ENCODE peak calls at places on chromosomes 13 and 19, in nine cellular contexts. One of them, this sample, is unnamed.

GRCh38 chr13:35474551-35474950 is 1.9 kb downstream of the MAB21L1 start:
- DNase-seq in mesothelial cell of epicardium: no peak
- DNase-seq in lung: no peak
- DNase-seq in left ventricle myocardium inferior: no peak
- DNase-seq in heart left ventricle: no peak
- DNase-seq in progenitor cell of endocrine pancreas: no peak
- DNase-seq in mucosa of descending colon: no peak
- DNase-seq in endothelial cell: peak
- DNase-seq in stomach: no peak
- DNase-seq in this sample: no peak

GRCh38 chr13:96020155-96020575 is 33.0 kb downstream of the UGGT2 start:
- DNase-seq in mesothelial cell of epicardium: no peak
- DNase-seq in lung: no peak
- DNase-seq in left ventricle myocardium inferior: no peak
- DNase-seq in heart left ventricle: no peak
- DNase-seq in progenitor cell of endocrine pancreas: no peak
- DNase-seq in mucosa of descending colon: no peak
- DNase-seq in endothelial cell: peak
- DNase-seq in stomach: peak
- DNase-seq in this sample: no peak

GRCh38 chr13:99227331-99227900 is 26.8 kb downstream of the UBAC2 start:
- DNase-seq in mesothelial cell of epicardium: no peak
- DNase-seq in lung: no peak
- DNase-seq in left ventricle myocardium inferior: no peak
- DNase-seq in heart left ventricle: no peak
- DNase-seq in progenitor cell of endocrine pancreas: no peak
- DNase-seq in mucosa of descending colon: no peak
- DNase-seq in endothelial cell: no peak
- DNase-seq in stomach: no peak
- DNase-seq in this sample: no peak

GRCh38 chr13:29105779-29106178 is 285.6 kb downstream of the MTUS2 start:
- DNase-seq in mesothelial cell of epicardium: no peak
- DNase-seq in lung: no peak
- DNase-seq in left ventricle myocardium inferior: no peak
- DNase-seq in heart left ventricle: no peak
- DNase-seq in progenitor cell of endocrine pancreas: no peak
- DNase-seq in mucosa of descending colon: no peak
- DNase-seq in endothelial cell: no peak
- DNase-seq in stomach: no peak
- DNase-seq in this sample: no peak

GRCh38 chr13:71817335-71817734 is 49.7 kb downstream of the DACH1 start:
- DNase-seq in mesothelial cell of epicardium: no peak
- DNase-seq in lung: no peak
- DNase-seq in left ventricle myocardium inferior: no peak
- DNase-seq in heart left ventricle: no peak
- DNase-seq in progenitor cell of endocrine pancreas: no peak
- DNase-seq in mucosa of descending colon: no peak
- DNase-seq in endothelial cell: no peak
- DNase-seq in stomach: no peak
- DNase-seq in this sample: no peak

GRCh38 chr13:95301135-95301946 is at the start of gene ABCC4:
- DNase-seq in mesothelial cell of epicardium: peak
- DNase-seq in lung: peak
- DNase-seq in left ventricle myocardium inferior: peak
- DNase-seq in heart left ventricle: peak
- DNase-seq in progenitor cell of endocrine pancreas: peak
- DNase-seq in mucosa of descending colon: peak
- DNase-seq in endothelial cell: peak
- DNase-seq in stomach: peak
- DNase-seq in this sample: peak

GRCh38 chr19:811007-811434 is 10.7 kb downstream of the PLPPR3 start:
- DNase-seq in mesothelial cell of epicardium: no peak
- DNase-seq in lung: no peak
- DNase-seq in left ventricle myocardium inferior: no peak
- DNase-seq in heart left ventricle: no peak
- DNase-seq in progenitor cell of endocrine pancreas: no peak
- DNase-seq in mucosa of descending colon: no peak
- DNase-seq in endothelial cell: no peak
- DNase-seq in stomach: no peak
- DNase-seq in this sample: no peak

GRCh38 chr13:74644239-74644638 is 510.0 kb upstream of the KLF12 start:
- DNase-seq in mesothelial cell of epicardium: no peak
- DNase-seq in lung: no peak
- DNase-seq in left ventricle myocardium inferior: no peak
- DNase-seq in heart left ventricle: no peak
- DNase-seq in progenitor cell of endocrine pancreas: no peak
- DNase-seq in mucosa of descending colon: no peak
- DNase-seq in endothelial cell: no peak
- DNase-seq in stomach: no peak
- DNase-seq in this sample: no peak

GRCh38 chr13:34913040-34913439 is 29.0 kb upstream of the NBEA start:
- DNase-seq in mesothelial cell of epicardium: no peak
- DNase-seq in lung: no peak
- DNase-seq in left ventricle myocardium inferior: no peak
- DNase-seq in heart left ventricle: no peak
- DNase-seq in progenitor cell of endocrine pancreas: peak
- DNase-seq in mucosa of descending colon: no peak
- DNase-seq in endothelial cell: peak
- DNase-seq in stomach: no peak
- DNase-seq in this sample: no peak

GRCh38 chr19:19217110-19217509 is 5.4 kb downstream of the NCAN start:
- DNase-seq in mesothelial cell of epicardium: no peak
- DNase-seq in lung: no peak
- DNase-seq in left ventricle myocardium inferior: no peak
- DNase-seq in heart left ventricle: no peak
- DNase-seq in progenitor cell of endocrine pancreas: no peak
- DNase-seq in mucosa of descending colon: no peak
- DNase-seq in endothelial cell: no peak
- DNase-seq in stomach: no peak
- DNase-seq in this sample: no peak

GRCh38 chr13:95256086-95256485 is 45.2 kb downstream of the ABCC4 start:
- DNase-seq in mesothelial cell of epicardium: no peak
- DNase-seq in lung: no peak
- DNase-seq in left ventricle myocardium inferior: no peak
- DNase-seq in heart left ventricle: no peak
- DNase-seq in progenitor cell of endocrine pancreas: no peak
- DNase-seq in mucosa of descending colon: no peak
- DNase-seq in endothelial cell: no peak
- DNase-seq in stomach: no peak
- DNase-seq in this sample: no peak

GRCh38 chr19:49781394-49781793 is 14.6 kb downstream of the AP2A1 start:
- DNase-seq in mesothelial cell of epicardium: no peak
- DNase-seq in lung: no peak
- DNase-seq in left ventricle myocardium inferior: no peak
- DNase-seq in heart left ventricle: no peak
- DNase-seq in progenitor cell of endocrine pancreas: no peak
- DNase-seq in mucosa of descending colon: no peak
- DNase-seq in endothelial cell: no peak
- DNase-seq in stomach: no peak
- DNase-seq in this sample: no peak

GRCh38 chr13:35857769-35858168 is 273.4 kb downstream of the DCLK1 start:
- DNase-seq in mesothelial cell of epicardium: no peak
- DNase-seq in lung: no peak
- DNase-seq in left ventricle myocardium inferior: no peak
- DNase-seq in heart left ventricle: no peak
- DNase-seq in progenitor cell of endocrine pancreas: no peak
- DNase-seq in mucosa of descending colon: no peak
- DNase-seq in endothelial cell: no peak
- DNase-seq in stomach: no peak
- DNase-seq in this sample: no peak

GRCh38 chr19:11420894-11421606 is 1.9 kb upstream of the RGL3 start:
- DNase-seq in mesothelial cell of epicardium: no peak
- DNase-seq in lung: no peak
- DNase-seq in left ventricle myocardium inferior: peak
- DNase-seq in heart left ventricle: peak
- DNase-seq in progenitor cell of endocrine pancreas: no peak
- DNase-seq in mucosa of descending colon: no peak
- DNase-seq in endothelial cell: no peak
- DNase-seq in stomach: no peak
- DNase-seq in this sample: no peak

GRCh38 chr13:114248011-114248410 is 13.3 kb downstream of the CDC16 start:
- DNase-seq in mesothelial cell of epicardium: no peak
- DNase-seq in lung: no peak
- DNase-seq in left ventricle myocardium inferior: no peak
- DNase-seq in heart left ventricle: no peak
- DNase-seq in progenitor cell of endocrine pancreas: no peak
- DNase-seq in mucosa of descending colon: no peak
- DNase-seq in endothelial cell: no peak
- DNase-seq in stomach: no peak
- DNase-seq in this sample: no peak

DNA sequence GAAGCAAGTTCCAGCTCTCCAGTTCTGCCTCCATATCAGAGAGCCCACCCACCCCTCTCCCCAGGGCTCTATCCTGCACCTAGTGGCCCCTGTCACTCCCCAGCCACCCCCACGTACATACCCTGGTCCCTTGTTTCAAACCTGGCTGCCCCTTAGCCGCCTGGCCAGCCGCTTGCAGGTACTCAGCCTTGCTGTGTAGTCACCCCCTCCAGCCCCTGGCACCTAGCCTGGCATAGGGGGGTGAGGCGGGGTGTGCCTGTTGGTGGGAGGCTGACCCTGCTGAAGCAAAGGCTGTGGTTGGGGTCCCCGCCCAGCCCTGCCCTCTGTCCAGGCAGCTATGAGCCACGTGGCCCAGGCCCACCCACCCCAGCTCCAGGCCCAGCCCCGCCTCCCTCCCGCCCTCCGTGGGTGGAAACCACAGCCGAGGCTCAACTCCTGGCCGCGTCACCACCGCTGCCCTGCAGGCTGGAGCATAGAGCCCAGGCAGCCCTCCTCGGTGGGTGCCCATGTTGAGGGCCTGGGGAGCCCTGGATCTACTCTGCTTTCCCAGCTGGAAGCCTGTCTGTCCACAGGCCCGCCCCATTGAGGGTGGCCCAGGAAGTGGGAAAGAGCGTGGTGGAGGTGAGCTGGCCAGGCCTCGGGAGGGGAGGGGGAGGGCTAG is 30.8 kb downstream of the PAK4 start:
- DNase-seq in mesothelial cell of epicardium: no peak
- DNase-seq in lung: no peak
- DNase-seq in left ventricle myocardium inferior: no peak
- DNase-seq in heart left ventricle: no peak
- DNase-seq in progenitor cell of endocrine pancreas: no peak
- DNase-seq in mucosa of descending colon: no peak
- DNase-seq in endothelial cell: no peak
- DNase-seq in stomach: peak
- DNase-seq in this sample: no peak
- TF ChIP-seq CTCF in mesothelial cell of epicardium: no peak
- TF ChIP-seq CTCF in lung: no peak
- TF ChIP-seq CTCF in left ventricle myocardium inferior: no peak
- TF ChIP-seq CTCF in heart left ventricle: no peak
- TF ChIP-seq CTCF in progenitor cell of endocrine pancreas: no peak
- TF ChIP-seq CTCF in mucosa of descending colon: no peak
- TF ChIP-seq CTCF in endothelial cell: no peak
- TF ChIP-seq CTCF in stomach: no peak
- TF ChIP-seq CTCF in this sample: no peak

GRCh38 chr19:45125975-45126493 is 33.1 kb downstream of the PPP1R37 start:
- DNase-seq in mesothelial cell of epicardium: peak
- DNase-seq in lung: peak
- DNase-seq in left ventricle myocardium inferior: peak
- DNase-seq in heart left ventricle: peak
- DNase-seq in progenitor cell of endocrine pancreas: peak
- DNase-seq in mucosa of descending colon: peak
- DNase-seq in endothelial cell: peak
- DNase-seq in stomach: peak
- DNase-seq in this sample: peak
- TF ChIP-seq CTCF in mesothelial cell of epicardium: peak
- TF ChIP-seq CTCF in lung: peak
- TF ChIP-seq CTCF in left ventricle myocardium inferior: peak
- TF ChIP-seq CTCF in heart left ventricle: peak
- TF ChIP-seq CTCF in progenitor cell of endocrine pancreas: peak
- TF ChIP-seq CTCF in mucosa of descending colon: peak
- TF ChIP-seq CTCF in endothelial cell: peak
- TF ChIP-seq CTCF in stomach: peak
- TF ChIP-seq CTCF in this sample: peak

GRCh38 chr19:45591004-45591637 is 6.5 kb upstream of the OPA3 start:
- DNase-seq in mesothelial cell of epicardium: no peak
- DNase-seq in lung: peak
- DNase-seq in left ventricle myocardium inferior: no peak
- DNase-seq in heart left ventricle: no peak
- DNase-seq in progenitor cell of endocrine pancreas: peak
- DNase-seq in mucosa of descending colon: peak
- DNase-seq in endothelial cell: peak
- DNase-seq in stomach: peak
- DNase-seq in this sample: no peak
- TF ChIP-seq CTCF in mesothelial cell of epicardium: no peak
- TF ChIP-seq CTCF in lung: no peak
- TF ChIP-seq CTCF in left ventricle myocardium inferior: no peak
- TF ChIP-seq CTCF in heart left ventricle: peak
- TF ChIP-seq CTCF in progenitor cell of endocrine pancreas: peak
- TF ChIP-seq CTCF in mucosa of descending colon: peak
- TF ChIP-seq CTCF in endothelial cell: peak
- TF ChIP-seq CTCF in stomach: peak
- TF ChIP-seq CTCF in this sample: no peak

GRCh38 chr19:56367829-56368711 is 25.3 kb downstream of the ZNF582 start:
- DNase-seq in mesothelial cell of epicardium: peak
- DNase-seq in lung: peak
- DNase-seq in left ventricle myocardium inferior: peak
- DNase-seq in heart left ventricle: peak
- DNase-seq in progenitor cell of endocrine pancreas: peak
- DNase-seq in mucosa of descending colon: peak
- DNase-seq in endothelial cell: peak
- DNase-seq in stomach: peak
- DNase-seq in this sample: peak
- TF ChIP-seq CTCF in mesothelial cell of epicardium: no peak
- TF ChIP-seq CTCF in lung: no peak
- TF ChIP-seq CTCF in left ventricle myocardium inferior: no peak
- TF ChIP-seq CTCF in heart left ventricle: no peak
- TF ChIP-seq CTCF in progenitor cell of endocrine pancreas: no peak
- TF ChIP-seq CTCF in mucosa of descending colon: no peak
- TF ChIP-seq CTCF in endothelial cell: no peak
- TF ChIP-seq CTCF in stomach: no peak
- TF ChIP-seq CTCF in this sample: peak

GRCh38 chr19:46852830-46853229 is 2.2 kb upstream of the AP2S1 start:
- DNase-seq in mesothelial cell of epicardium: no peak
- DNase-seq in lung: no peak
- DNase-seq in left ventricle myocardium inferior: no peak
- DNase-seq in heart left ventricle: no peak
- DNase-seq in progenitor cell of endocrine pancreas: no peak
- DNase-seq in mucosa of descending colon: no peak
- DNase-seq in endothelial cell: no peak
- DNase-seq in stomach: no peak
- DNase-seq in this sample: no peak
- TF ChIP-seq CTCF in mesothelial cell of epicardium: no peak
- TF ChIP-seq CTCF in lung: no peak
- TF ChIP-seq CTCF in left ventricle myocardium inferior: no peak
- TF ChIP-seq CTCF in heart left ventricle: no peak
- TF ChIP-seq CTCF in progenitor cell of endocrine pancreas: no peak
- TF ChIP-seq CTCF in mucosa of descending colon: no peak
- TF ChIP-seq CTCF in endothelial cell: no peak
- TF ChIP-seq CTCF in stomach: no peak
- TF ChIP-seq CTCF in this sample: no peak

GRCh38 chr19:52748336-52748950 is 13.6 kb upstream of the ZNF611 start:
- DNase-seq in mesothelial cell of epicardium: no peak
- DNase-seq in lung: no peak
- DNase-seq in left ventricle myocardium inferior: no peak
- DNase-seq in heart left ventricle: no peak
- DNase-seq in progenitor cell of endocrine pancreas: no peak
- DNase-seq in mucosa of descending colon: no peak
- DNase-seq in endothelial cell: peak
- DNase-seq in stomach: no peak
- DNase-seq in this sample: no peak
- TF ChIP-seq CTCF in mesothelial cell of epicardium: peak
- TF ChIP-seq CTCF in lung: no peak
- TF ChIP-seq CTCF in left ventricle myocardium inferior: peak
- TF ChIP-seq CTCF in heart left ventricle: peak
- TF ChIP-seq CTCF in progenitor cell of endocrine pancreas: peak
- TF ChIP-seq CTCF in mucosa of descending colon: no peak
- TF ChIP-seq CTCF in endothelial cell: peak
- TF ChIP-seq CTCF in stomach: no peak
- TF ChIP-seq CTCF in this sample: peak

This sample was measured in natural killer cell.